ENCODE peak calls at places on chromosome 14, in four cellular contexts. Y is endodermal cell; V is HT-29; H is stimulated activated CD4-positive, alpha-beta T cell treated with anti-CD3 and anti-CD28 coated beads, Interleukin-15, amount 100 ng/mL, for 1 hour. F is an unnamed sample.

GRCh38 chr14:99560946-99561683 is 42.9 kb downstream of the CCDC85C start:
- DNase-seq in V (peak; percentile 61), H (no peak), Y (no peak), F (no peak)

GRCh38 chr14:69151458-69152180 is 1.3 kb downstream of the DCAF5 start:
- DNase-seq in Y (peak; percentile 94), V (peak; percentile 55), H (peak; percentile 67), F (no peak)

GRCh38 chr14:93231129-93231979 is 24.3 kb downstream of the UBR7 start:
- DNase-seq in V (no peak), H (no peak), Y (no peak), F (peak; percentile 19)

GRCh38 chr14:57692671-57693070 is 173.2 kb downstream of the SLC35F4 start:
- DNase-seq in H (no peak), V (peak; percentile 66), Y (no peak), F (peak; percentile 45)

GRCh38 chr14:73058923-73059311 is 583 bp downstream of the RBM25 start:
- DNase-seq in V (peak; percentile 42), Y (peak; percentile 65), H (no peak), F (no peak)

GRCh38 chr14:46215801-46216200 is 435.8 kb downstream of the RPL10L start:
- DNase-seq in H (no peak), V (no peak), Y (no peak), F (no peak)

GRCh38 chr14:46651526-46652144 is at the start of gene RPL10L:
- DNase-seq in H (no peak), V (no peak), Y (peak; percentile 77), F (no peak)

GRCh38 chr14:75174066-75174465 is 2.3 kb downstream of the TMED10 start:
- DNase-seq in Y (no peak), H (no peak), V (no peak), F (no peak)

GRCh38 chr14:26008290-26008689 is 589.5 kb downstream of the NOVA1 start:
- DNase-seq in Y (peak; percentile 75), H (no peak), V (peak; percentile 37), F (peak; percentile 17)

GRCh38 chr14:103825103-103825502 is 22.3 kb downstream of the PPP1R13B start:
- DNase-seq in Y (no peak), H (no peak), V (peak; percentile 53), F (no peak)

GRCh38 chr14:32330356-32331226 is 1.5 kb downstream of the AKAP6 start:
- DNase-seq in H (no peak), Y (no peak), V (no peak), F (no peak)

GRCh38 chr14:72607386-72608125 is 286.3 kb downstream of the DPF3 start:
- DNase-seq in Y (peak; percentile 21), V (no peak), H (no peak), F (no peak)

GRCh38 chr14:61710853-61711817 is 15.8 kb downstream of the HIF1A start:
- DNase-seq in V (peak; percentile 22), Y (no peak), H (no peak), F (no peak)

GRCh38 chr14:79608426-79608825 is 602.9 kb downstream of the DIO2 start:
- DNase-seq in Y (no peak), V (no peak), H (no peak), F (no peak)

GRCh38 chr14:64870160-64870559 is 9.5 kb downstream of the SPTB start:
- DNase-seq in V (no peak), Y (no peak), H (no peak), F (no peak)